ENCODE peak calls at places on chromosomes 3 and 15, in seven cellular contexts. B is left lung, M is Peyer's patch, O is GM23338, X is A549, K is ovary, Q is tibial nerve. Z is an unnamed sample.

GRCh38 chr3:50138266-50139230 is 16.6 kb upstream of the SEMA3F start:
- DNase-seq in O (peak; percentile 84), X (no peak), K (no peak), Q (no peak), B (no peak), M (no peak), Z (no peak)

GRCh38 chr3:26438325-26438940 is 184.1 kb upstream of the LRRC3B start:
- DNase-seq in M (no peak), Q (no peak), B (no peak), X (peak; percentile 15), O (no peak), K (no peak), Z (no peak)

GRCh38 chr15:59904450-59904979 is 99.6 kb upstream of the FOXB1 start:
- DNase-seq in X (no peak), Q (no peak), B (no peak), M (no peak), K (no peak), O (peak; percentile 59), Z (no peak)

GRCh38 chr15:28919679-28920655 is 34.2 kb downstream of the APBA2 start:
- DNase-seq in B (peak; percentile 8), Q (no peak), K (no peak), O (no peak), M (no peak), X (no peak), Z (no peak)

GRCh38 chr3:52633786-52634185 is 51.9 kb downstream of the PBRM1 start:
- DNase-seq in K (no peak), B (no peak), X (no peak), O (no peak), Q (no peak), M (no peak), Z (no peak)

GRCh38 chr15:74917676-74918075 is 11.0 kb upstream of the FAM219B start:
- DNase-seq in M (no peak), K (no peak), O (no peak), Q (no peak), X (no peak), B (no peak), Z (no peak)

GRCh38 chr3:114892117-114892870 is 254.8 kb downstream of the ZBTB20 start:
- DNase-seq in O (no peak), K (no peak), B (no peak), X (no peak), Q (no peak), M (no peak), Z (peak; percentile 34)

GRCh38 chr3:107189158-107189791 is 188.0 kb upstream of the CCDC54 start:
- DNase-seq in K (no peak), O (no peak), X (no peak), Q (no peak), B (no peak), M (no peak), Z (no peak)

GRCh38 chr3:189500299-189500698 is 130.9 kb upstream of the TP63 start:
- DNase-seq in M (no peak), X (no peak), Q (no peak), O (peak; percentile 4), K (no peak), B (no peak), Z (no peak)

GRCh38 chr15:62469874-62470688 is 305.0 kb upstream of the C2CD4B start:
- DNase-seq in B (no peak), Q (peak; percentile 18), M (no peak), O (peak; percentile 51), K (peak; percentile 47), X (no peak), Z (peak; percentile 24)
- H3K27ac ChIP-seq in B (peak overlapping the region; percentile 30), Q (peak overlapping the region; percentile 65), M (peak overlapping the region; percentile 65), O (no peak overlapping the region), K (no peak overlapping the region), X (no peak overlapping the region), Z (peak overlapping the region; percentile 71)

GRCh38 chr3:51394541-51394940 is 3.5 kb downstream of the RBM15B start:
- DNase-seq in X (no peak), Q (no peak), K (no peak), O (no peak), M (no peak), B (no peak), Z (no peak)

GRCh38 chr3:51392301-51393095 is 1.4 kb downstream of the RBM15B start:
- DNase-seq in M (no peak), B (peak; percentile 74), K (peak; percentile 31), X (no peak), Q (no peak), O (no peak), Z (no peak)

GRCh38 chr3:51391566-51392300 is 648 bp downstream of the RBM15B start:
- DNase-seq in X (no peak), M (peak; percentile 30), K (no peak), Q (no peak), O (peak; percentile 51), B (peak; percentile 89), Z (no peak)

GRCh38 chr3:51393096-51393495 is 2.0 kb downstream of the RBM15B start:
- DNase-seq in O (no peak), K (no peak), B (peak; percentile 65), Q (no peak), X (no peak), M (no peak), Z (no peak)

DNA sequence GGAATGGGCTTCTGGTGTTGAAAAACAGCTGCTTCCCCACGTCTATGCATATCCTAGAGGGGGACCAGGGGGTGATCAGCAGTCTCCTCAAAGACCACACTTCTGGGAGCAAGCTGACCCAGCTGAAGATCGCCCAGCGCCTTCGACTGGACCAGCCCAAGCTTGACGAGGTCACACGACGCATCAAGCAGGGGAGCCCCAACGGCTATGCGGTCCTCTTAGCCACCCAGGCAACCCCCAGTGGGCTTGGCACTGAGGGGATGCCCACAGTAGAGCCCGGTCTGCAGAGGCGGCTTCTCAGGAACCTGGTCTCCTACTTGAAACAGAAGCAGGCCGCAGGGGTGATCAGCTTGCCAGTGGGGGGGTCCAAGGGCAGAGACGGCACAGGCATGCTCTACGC is 2.5 kb downstream of the RBM15B start:
- DNase-seq in B (peak; percentile 74), K (no peak), M (no peak), Q (no peak), X (no peak), O (no peak), Z (no peak)
- H3K4me3 ChIP-seq in B (no peak overlapping the region), K (no peak overlapping the region), M (no peak overlapping the region), Q (no peak overlapping the region), X (no peak overlapping the region), O (no peak overlapping the region), Z (no peak overlapping the region)

GRCh38 chr3:152554980-152555379 is 280.0 kb upstream of the P2RY1 start:
- DNase-seq in B (no peak), Q (peak; percentile 30), X (no peak), M (no peak), O (no peak), K (no peak), Z (no peak)
- H3K27ac ChIP-seq in B (no peak overlapping the region), Q (no peak overlapping the region), X (no peak overlapping the region), M (no peak overlapping the region), O (no peak overlapping the region), K (no peak overlapping the region), Z (no peak overlapping the region)

GRCh38 chr3:79488407-79488806 is 279.4 kb downstream of the ROBO1 start:
- DNase-seq in Q (no peak), O (no peak), B (no peak), K (no peak), X (no peak), M (no peak), Z (no peak)

GRCh38 chr3:79490165-79491028 is 277.4 kb downstream of the ROBO1 start:
- DNase-seq in X (no peak), K (peak; percentile 52), O (peak; percentile 29), Q (no peak), M (no peak), B (no peak), Z (no peak)

DNA sequence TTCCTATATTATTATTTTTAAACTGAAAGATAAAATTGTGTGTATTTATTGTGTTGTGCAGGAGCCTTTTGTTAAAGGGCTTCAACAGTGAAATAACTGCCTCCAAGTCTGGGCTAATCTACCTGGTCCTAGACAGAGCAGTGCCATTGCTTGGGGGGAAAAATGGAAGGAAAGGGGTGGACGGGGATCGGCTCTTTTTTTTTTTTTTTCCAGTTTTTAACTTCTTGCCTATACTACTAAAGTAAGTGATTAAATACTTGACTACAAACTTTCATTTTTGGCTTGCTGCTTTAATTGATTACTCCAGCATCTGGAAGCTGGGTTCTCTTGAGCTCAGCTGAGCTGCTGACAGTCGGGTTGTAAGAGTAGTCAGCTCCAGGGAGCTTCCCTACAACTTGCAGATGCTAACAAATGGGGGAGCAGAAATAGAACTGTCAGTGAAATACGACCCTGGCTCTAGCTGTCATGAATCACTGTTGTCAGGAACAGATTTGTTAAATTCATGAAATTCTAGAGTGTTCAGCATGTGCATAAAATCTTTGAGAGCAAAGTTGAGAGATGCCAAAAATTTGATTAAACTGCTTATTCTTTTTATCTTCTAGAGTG is 276.7 kb downstream of the ROBO1 start:
- DNase-seq in O (peak; percentile 9), X (no peak), K (no peak), M (no peak), Q (no peak), B (no peak), Z (no peak)
- H3K4me3 ChIP-seq in O (no peak overlapping the region), X (no peak overlapping the region), K (no peak overlapping the region), M (no peak overlapping the region), Q (no peak overlapping the region), B (no peak overlapping the region), Z (no peak overlapping the region)

DNA sequence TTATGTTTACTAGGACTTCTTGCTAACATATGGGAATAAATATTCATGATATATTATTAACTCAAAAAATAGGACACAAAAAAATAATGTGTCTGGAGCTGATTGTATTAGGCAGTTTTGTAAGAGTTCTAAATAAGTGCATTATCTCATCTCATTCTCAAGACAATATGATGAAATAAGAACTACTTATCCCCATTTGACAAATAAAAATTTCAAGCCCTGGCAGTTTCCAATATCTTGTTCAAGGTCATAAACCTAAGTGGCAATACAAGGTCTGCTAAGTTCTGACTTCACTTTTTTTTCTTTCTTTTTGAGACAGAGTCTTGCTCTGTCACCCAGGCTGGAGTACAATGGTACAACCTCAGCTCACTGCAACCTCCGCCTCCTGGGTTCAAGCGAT is 18.3 kb downstream of the RPN1 start:
- DNase-seq in K (no peak), X (no peak), Q (no peak), M (no peak), O (no peak), B (no peak), Z (no peak)
- H3K27ac ChIP-seq in K (no peak overlapping the region), X (no peak overlapping the region), Q (no peak overlapping the region), M (no peak overlapping the region), O (no peak overlapping the region), B (peak overlapping the region; percentile 48), Z (no peak overlapping the region)